ENCODE peak calls at places on chromosomes 6 and 20, in nine cellular contexts. G, E, F, X, P, L, I, H and T are unnamed samples.

GRCh38 chr6:166388605-166389004 is 5.9 kb upstream of the MPC1 start:
- DNase-seq in G (no peak), E (no peak), F (no peak), X (no peak), P (no peak), L (no peak), I (no peak), H (no peak), T (no peak)

GRCh38 chr6:104642871-104643270 is 216.8 kb downstream of the HACE1 start:
- DNase-seq in G (no peak), E (no peak), F (no peak), X (no peak), P (no peak), L (peak; percentile 59), I (no peak), H (no peak), T (no peak)

GRCh38 chr20:57013221-57013620 is 253.2 kb downstream of the BMP7 start:
- DNase-seq in G (no peak), E (no peak), F (no peak), X (no peak), P (no peak), L (no peak), I (no peak), H (no peak), T (no peak)

GRCh38 chr6:34478796-34479195 is 12.9 kb downstream of the PACSIN1 start:
- DNase-seq in G (no peak), E (no peak), F (no peak), X (no peak), P (no peak), L (no peak), I (no peak), H (no peak), T (no peak)

GRCh38 chr6:52312461-52312860 is 27.9 kb upstream of the MCM3 start:
- DNase-seq in G (no peak), E (no peak), F (no peak), X (no peak), P (no peak), L (no peak), I (no peak), H (no peak), T (no peak)

GRCh38 chr6:3644613-3645012 is 106.9 kb downstream of the PXDC1 start:
- DNase-seq in G (no peak), E (no peak), F (no peak), X (no peak), P (no peak), L (no peak), I (no peak), H (no peak), T (no peak)

GRCh38 chr6:159438106-159438505 is 254.9 kb downstream of the SOD2 start:
- DNase-seq in G (no peak), E (no peak), F (no peak), X (no peak), P (no peak), L (no peak), I (no peak), H (no peak), T (no peak)

GRCh38 chr6:33599413-33599911 is 19.4 kb upstream of the BAK1 start:
- DNase-seq in G (no peak), E (no peak), F (no peak), X (no peak), P (no peak), L (no peak), I (no peak), H (no peak), T (no peak)

GRCh38 chr6:149242883-149243282 is 74.6 kb upstream of the TAB2 start:
- DNase-seq in G (no peak), E (no peak), F (no peak), X (no peak), P (peak; percentile 60), L (peak; percentile 25), I (no peak), H (no peak), T (no peak)

GRCh38 chr6:30507849-30508843 is 18.8 kb downstream of the HLA-E start:
- DNase-seq in G (no peak), E (peak; percentile 40), F (no peak), X (no peak), P (no peak), L (no peak), I (no peak), H (no peak), T (no peak)

GRCh38 chr6:11275598-11275997 is 43.1 kb upstream of the NEDD9 start:
- DNase-seq in G (no peak), E (no peak), F (no peak), X (no peak), P (no peak), L (no peak), I (no peak), H (no peak), T (no peak)

GRCh38 chr6:104995989-104996617 is 39.2 kb downstream of the LIN28B start:
- DNase-seq in G (no peak), E (peak; percentile 9), F (no peak), X (no peak), P (peak; percentile 54), L (peak; percentile 51), I (no peak), H (no peak), T (no peak)

GRCh38 chr6:34531580-34532201 is 24.4 kb downstream of the SPDEF start:
- DNase-seq in G (no peak), E (no peak), F (peak; percentile 92), X (peak; percentile 64), P (peak; percentile 33), L (peak; percentile 82), I (peak; percentile 70), H (peak; percentile 22), T (peak; percentile 84)

GRCh38 chr6:52020961-52021570 is 66.3 kb downstream of the PKHD1 start:
- DNase-seq in G (no peak), E (no peak), F (no peak), X (no peak), P (peak; percentile 44), L (peak; percentile 48), I (no peak), H (no peak), T (no peak)

GRCh38 chr6:164291224-164291623 is 876.7 kb downstream of the QKI start:
- DNase-seq in G (no peak), E (no peak), F (no peak), X (no peak), P (no peak), L (no peak), I (no peak), H (no peak), T (no peak)
- H3K9me3 ChIP-seq in G (no peaks in the 10 kb centered on the region), E (no peaks in the 10 kb centered on the region), F (no peaks in the 10 kb centered on the region), X (peaks cover 25% of the 10 kb centered on the region), P (no peaks in the 10 kb centered on the region), L (no peaks in the 10 kb centered on the region), I (peaks cover 5% of the 10 kb centered on the region), H (peaks cover 26% of the 10 kb centered on the region), T (peaks cover 26% of the 10 kb centered on the region)

GRCh38 chr20:39871013-39871412 is 818.0 kb downstream of the MAFB start:
- DNase-seq in G (no peak), E (no peak), F (no peak), X (no peak), P (no peak), L (no peak), I (no peak), H (no peak), T (no peak)

GRCh38 chr20:39875493-39876110 is 813.4 kb downstream of the MAFB start:
- DNase-seq in G (no peak), E (no peak), F (no peak), X (no peak), P (no peak), L (no peak), I (no peak), H (no peak), T (no peak)

GRCh38 chr20:39876974-39877615 is 811.9 kb downstream of the MAFB start:
- DNase-seq in G (no peak), E (no peak), F (no peak), X (no peak), P (no peak), L (no peak), I (no peak), H (no peak), T (no peak)

GRCh38 chr20:39874049-39874893 is 814.8 kb downstream of the MAFB start:
- DNase-seq in G (peak; percentile 56), E (peak; percentile 74), F (peak; percentile 64), X (peak; percentile 73), P (peak; percentile 90), L (peak; percentile 92), I (peak; percentile 88), H (peak; percentile 58), T (peak; percentile 80)

GRCh38 chr20:39873286-39873685 is 815.8 kb downstream of the MAFB start:
- DNase-seq in G (no peak), E (no peak), F (no peak), X (no peak), P (no peak), L (no peak), I (no peak), H (no peak), T (no peak)
- H3K9me3 ChIP-seq in G (no peaks in the 10 kb centered on the region), E (no peaks in the 10 kb centered on the region), F (no peaks in the 10 kb centered on the region), X (no peaks in the 10 kb centered on the region), P (no peaks in the 10 kb centered on the region), L (no peaks in the 10 kb centered on the region), I (no peaks in the 10 kb centered on the region), H (no peaks in the 10 kb centered on the region), T (no peaks in the 10 kb centered on the region)

GRCh38 chr6:169469028-169469427 is 215.4 kb upstream of the THBS2 start:
- DNase-seq in G (no peak), E (no peak), F (no peak), X (no peak), P (no peak), L (no peak), I (no peak), H (no peak), T (no peak)

GRCh38 chr6:169474362-169474761 is 220.7 kb upstream of the THBS2 start:
- DNase-seq in G (no peak), E (no peak), F (no peak), X (no peak), P (no peak), L (no peak), I (no peak), H (no peak), T (no peak)

GRCh38 chr6:169470790-169471189 is 217.1 kb upstream of the THBS2 start:
- DNase-seq in G (no peak), E (no peak), F (no peak), X (no peak), P (no peak), L (no peak), I (no peak), H (no peak), T (no peak)

GRCh38 chr6:169473663-169474062 is 220.0 kb upstream of the THBS2 start:
- DNase-seq in G (no peak), E (peak; percentile 75), F (no peak), X (no peak), P (no peak), L (no peak), I (no peak), H (no peak), T (no peak)

GRCh38 chr6:169472786-169473416 is 219.3 kb upstream of the THBS2 start:
- DNase-seq in G (no peak), E (no peak), F (no peak), X (no peak), P (no peak), L (no peak), I (no peak), H (no peak), T (no peak)
- H3K9me3 ChIP-seq in G (no peaks in the 10 kb centered on the region), E (no peaks in the 10 kb centered on the region), F (peaks cover 4% of the 10 kb centered on the region), X (no peaks in the 10 kb centered on the region), P (no peaks in the 10 kb centered on the region), L (peaks cover 3% of the 10 kb centered on the region), I (peaks cover 19% of the 10 kb centered on the region), H (peaks cover 75% of the 10 kb centered on the region), T (peaks cover 59% of the 10 kb centered on the region)

DNA sequence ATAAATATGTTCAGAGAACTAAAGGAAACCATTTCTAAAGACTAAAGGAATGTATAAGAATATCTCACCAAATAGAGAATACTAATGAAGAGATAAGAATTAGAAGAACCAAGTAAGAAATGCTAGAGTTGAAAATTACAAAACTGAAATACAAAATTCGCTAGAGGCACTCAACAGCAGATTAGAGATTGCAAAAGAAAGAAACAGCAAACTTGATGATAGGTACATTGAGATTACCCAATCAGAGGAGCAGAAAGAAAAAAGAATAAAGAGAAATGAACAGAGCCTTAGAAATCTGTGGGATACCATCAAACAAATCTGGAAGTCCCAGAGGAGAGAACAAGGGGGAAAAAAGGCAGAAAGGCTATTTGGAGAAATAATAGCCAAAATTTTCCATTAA is 6.3 kb upstream of the PDCD2 start:
- DNase-seq in G (no peak), E (no peak), F (no peak), X (no peak), P (no peak), L (no peak), I (no peak), H (no peak), T (no peak)
- H3K9me3 ChIP-seq in G (no peaks in the 10 kb centered on the region), E (no peaks in the 10 kb centered on the region), F (no peaks in the 10 kb centered on the region), X (no peaks in the 10 kb centered on the region), P (no peaks in the 10 kb centered on the region), L (no peaks in the 10 kb centered on the region), I (no peaks in the 10 kb centered on the region), H (peaks cover 16% of the 10 kb centered on the region), T (peaks cover 43% of the 10 kb centered on the region)